ENCODE peak calls at places on chromosomes 3 and 15, in six cellular contexts. O is suprapubic skin, Z is endothelial cell of umbilical vein, F is GM23338, L is sigmoid colon, Q is transverse colon. Y is an unnamed sample. For H3K4me1, the result is how much of the 10 kb centered on the place peaks cover.

GRCh38 chr3:136194409-136195257 is 1.5 kb downstream of the MSL2 start:
- DNase-seq in O (no peak), Z (peak), F (peak), L (no peak), Q (peak), Y (no peak)

GRCh38 chr15:57675481-57676181 is 30.9 kb upstream of the POLR2M start:
- DNase-seq in O (no peak), Z (no peak), F (no peak), L (no peak), Q (no peak), Y (no peak)

GRCh38 chr15:40032125-40032839 is 6.7 kb downstream of the SRP14 start:
- DNase-seq in O (no peak), Z (no peak), F (no peak), L (no peak), Q (no peak), Y (no peak)

GRCh38 chr3:125067225-125067624 is 11.4 kb upstream of the HEG1 start:
- DNase-seq in O (no peak), Z (no peak), F (peak), L (no peak), Q (no peak), Y (no peak)

GRCh38 chr3:152076148-152076547 is 192.6 kb upstream of the MBNL1 start:
- DNase-seq in O (no peak), Z (peak), F (no peak), L (no peak), Q (no peak), Y (no peak)

GRCh38 chr3:171480526-171480925 is 20.3 kb upstream of the TNIK start:
- DNase-seq in O (no peak), Z (peak), F (no peak), L (no peak), Q (no peak), Y (no peak)

GRCh38 chr3:190288836-190289235 is 33.4 kb downstream of the CLDN1 start:
- DNase-seq in O (no peak), Z (no peak), F (no peak), L (no peak), Q (no peak), Y (no peak)

GRCh38 chr15:69194854-69195253 is 34.4 kb downstream of the GLCE start:
- DNase-seq in O (no peak), Z (peak), F (no peak), L (no peak), Q (no peak), Y (no peak)

GRCh38 chr3:100463002-100463401 is 29.4 kb upstream of the TMEM45A start:
- DNase-seq in O (no peak), Z (peak), F (peak), L (no peak), Q (no peak), Y (no peak)

GRCh38 chr15:72220678-72221077 is 10.3 kb downstream of the PKM start:
- DNase-seq in O (no peak), Z (no peak), F (peak), L (no peak), Q (no peak), Y (no peak)

GRCh38 chr3:124381565-124382333 is 348.5 kb upstream of the UMPS start:
- DNase-seq in O (no peak), Z (no peak), F (no peak), L (no peak), Q (no peak), Y (no peak)

GRCh38 chr15:77312523-77312922 is 107.4 kb downstream of the PEAK1 start:
- DNase-seq in O (no peak), Z (no peak), F (no peak), L (no peak), Q (no peak), Y (no peak)

GRCh38 chr3:113211370-113212154 is at the start of gene BOC:
- DNase-seq in O (no peak), Z (peak), F (peak), L (peak), Q (no peak), Y (no peak)

GRCh38 chr3:27483117-27484001 is 825 bp downstream of the SLC4A7 start:
- DNase-seq in O (peak), Z (peak), F (peak), L (peak), Q (peak), Y (no peak)

GRCh38 chr3:177468331-177468730 is 271.0 kb upstream of the TBL1XR1 start:
- DNase-seq in O (peak), Z (no peak), F (no peak), L (no peak), Q (no peak), Y (no peak)

GRCh38 chr15:88918738-88919137 is 5.6 kb upstream of the MFGE8 start:
- DNase-seq in O (peak), Z (peak), F (no peak), L (no peak), Q (peak), Y (no peak)

GRCh38 chr3:20064796-20065564 is 24.7 kb downstream of the KAT2B start:
- DNase-seq in O (no peak), Z (no peak), F (no peak), L (no peak), Q (no peak), Y (no peak)

GRCh38 chr15:41561777-41562145 is 2.7 kb downstream of the TYRO3 start:
- DNase-seq in O (no peak), Z (peak), F (peak), L (peak), Q (peak), Y (no peak)

GRCh38 chr15:53414167-53414566 is 345.3 kb downstream of the WDR72 start:
- DNase-seq in O (no peak), Z (no peak), F (no peak), L (no peak), Q (no peak), Y (no peak)

GRCh38 chr15:70933411-70933810 is 40.8 kb downstream of the LRRC49 start:
- DNase-seq in O (no peak), Z (no peak), F (no peak), L (no peak), Q (no peak), Y (no peak)

GRCh38 chr3:50573566-50574279 is 4.4 kb downstream of the HEMK1 start:
- DNase-seq in O (no peak), Z (no peak), F (no peak), L (no peak), Q (peak), Y (no peak)

GRCh38 chr15:48579945-48580671 is 65.4 kb downstream of the FBN1 start:
- DNase-seq in O (no peak), Z (peak), F (no peak), L (no peak), Q (no peak), Y (no peak)

GRCh38 chr3:129475863-129476262 is 35.8 kb downstream of the IFT122 start:
- DNase-seq in O (no peak), Z (no peak), F (no peak), L (no peak), Q (no peak), Y (no peak)

GRCh38 chr3:114624676-114625181 is 330.9 kb downstream of the TIGIT start:
- DNase-seq in O (peak), Z (peak), F (no peak), L (peak), Q (peak), Y (peak)

GRCh38 chr3:132285620-132285945 is 31.6 kb upstream of the ACP3 start:
- DNase-seq in O (no peak), Z (no peak), F (peak), L (no peak), Q (no peak), Y (no peak)

GRCh38 chr3:196120291-196120951 is 38.5 kb upstream of the TFRC start:
- DNase-seq in O (no peak), Z (no peak), F (no peak), L (no peak), Q (no peak), Y (no peak)

GRCh38 chr3:197327701-197328100 is 29.3 kb upstream of the DLG1 start:
- DNase-seq in O (no peak), Z (no peak), F (no peak), L (no peak), Q (no peak), Y (no peak)

GRCh38 chr15:69074011-69074842 is 59.7 kb downstream of the NOX5 start:
- DNase-seq in O (peak), Z (peak), F (peak), L (peak), Q (peak), Y (no peak)

GRCh38 chr3:99384596-99384995 is 253.8 kb upstream of the COL8A1 start:
- DNase-seq in O (no peak), Z (peak), F (no peak), L (no peak), Q (no peak), Y (no peak)

GRCh38 chr3:49845694-49846093 is 10.7 kb downstream of the TRAIP start:
- DNase-seq in O (no peak), Z (no peak), F (no peak), L (no peak), Q (no peak), Y (no peak)

GRCh38 chr3:45035441-45036301 is 9.6 kb downstream of the CLEC3B start:
- DNase-seq in O (peak), Z (no peak), F (peak), L (peak), Q (no peak), Y (no peak)

GRCh38 chr3:28906561-28907310 is 374.1 kb upstream of the RBMS3 start:
- DNase-seq in O (no peak), Z (no peak), F (no peak), L (no peak), Q (no peak), Y (no peak)

GRCh38 chr15:37261685-37262084 is 161.3 kb upstream of the MEIS2 start:
- DNase-seq in O (no peak), Z (no peak), F (no peak), L (no peak), Q (no peak), Y (no peak)

GRCh38 chr15:70111203-70112017 is 13.7 kb upstream of the TLE3 start:
- DNase-seq in O (no peak), Z (peak), F (peak), L (peak), Q (peak), Y (no peak)

GRCh38 chr15:62337934-62338333 is 172.8 kb upstream of the C2CD4B start:
- DNase-seq in O (no peak), Z (no peak), F (no peak), L (no peak), Q (no peak), Y (no peak)

GRCh38 chr3:38646630-38647029 is 2.9 kb downstream of the SCN5A start:
- DNase-seq in O (no peak), Z (peak), F (peak), L (peak), Q (no peak), Y (no peak)

GRCh38 chr3:14142567-14143270 is 17.9 kb downstream of the TMEM43 start:
- DNase-seq in O (no peak), Z (no peak), F (no peak), L (no peak), Q (no peak), Y (no peak)

GRCh38 chr15:92661961-92662360 is 6.4 kb upstream of the FAM174B start:
- DNase-seq in O (no peak), Z (no peak), F (no peak), L (no peak), Q (no peak), Y (no peak)

DNA sequence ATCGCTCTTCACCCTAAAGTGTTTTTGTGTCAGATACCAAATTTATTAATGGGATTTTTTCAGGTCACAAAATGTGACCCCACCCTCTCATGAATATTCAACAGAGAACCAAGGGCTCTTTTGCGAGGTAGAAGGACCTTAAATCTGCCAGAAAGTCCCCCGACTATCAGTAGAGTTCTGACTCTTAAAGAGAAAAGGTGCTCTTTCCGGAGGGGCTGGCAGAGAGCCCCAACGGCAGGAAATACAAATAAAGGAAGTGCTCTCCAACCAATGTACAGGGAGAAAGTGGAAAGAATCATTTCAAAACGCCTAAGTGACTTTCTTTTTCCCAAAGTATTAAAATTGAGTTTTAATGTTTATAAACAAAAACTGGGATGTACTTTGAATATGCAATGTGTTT is 517.2 kb downstream of the FOXP1 start:
- DNase-seq in O (no peak), Z (peak), F (peak), L (no peak), Q (peak), Y (no peak)
- H3K4me1 ChIP-seq in O (half or more), Z (under half), F (half or more), L (half or more), Q (under half), Y (half or more)

GRCh38 chr3:81716870-81717509 is 44.5 kb downstream of the GBE1 start:
- DNase-seq in O (no peak), Z (no peak), F (peak), L (no peak), Q (no peak), Y (no peak)
- H3K4me3 ChIP-seq in O (no peak), Z (no peak), F (no peak), L (no peak), Q (no peak), Y (no peak)

GRCh38 chr3:108183971-108184370 is 38.3 kb downstream of the IFT57 start:
- DNase-seq in O (no peak), Z (no peak), F (no peak), L (no peak), Q (no peak), Y (no peak)
- TF ChIP-seq POLR2AphosphoS5 in O (no peak), Z (no peak), F (no peak), L (no peak), Q (no peak), Y (no peak)

GRCh38 chr3:48597408-48597800 is 2.3 kb upstream of the COL7A1 start:
- DNase-seq in O (no peak), Z (no peak), F (no peak), L (no peak), Q (no peak), Y (no peak)
- H3K4me1 ChIP-seq in O (half or more), Z (under half), F (under half), L (under half), Q (under half), Y (half or more)

DNA sequence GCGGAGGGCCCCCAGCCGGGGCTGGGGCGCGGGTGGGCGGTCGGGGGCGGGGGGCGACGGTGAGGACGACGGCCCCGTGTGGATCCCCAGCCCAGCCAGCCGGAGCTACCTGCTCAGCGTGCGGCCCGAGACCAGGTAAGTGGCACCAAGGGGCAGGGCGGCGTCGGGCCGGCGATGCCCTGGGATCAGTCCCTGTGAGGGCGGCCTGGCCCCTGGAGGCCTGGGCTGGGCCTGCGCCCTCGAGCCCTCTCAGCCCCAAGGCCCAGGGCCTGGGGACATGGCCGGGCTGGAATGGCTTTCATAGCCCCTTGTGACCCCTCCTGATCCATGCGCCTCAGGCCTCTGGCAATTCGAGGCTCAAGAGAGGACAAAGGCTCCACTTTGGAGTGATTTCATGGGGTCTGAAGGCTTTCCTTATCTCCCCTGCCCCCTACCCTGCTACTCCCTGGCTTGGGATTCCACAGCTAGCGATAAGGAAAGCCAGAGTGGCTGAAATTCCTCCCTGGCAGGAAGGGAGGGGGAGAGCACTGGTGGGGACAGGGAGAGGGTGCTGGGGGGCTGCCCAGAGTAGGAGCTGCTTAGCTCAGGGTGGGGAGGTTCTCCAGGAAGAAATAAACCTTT is 415 bp downstream of the ALPK3 start:
- DNase-seq in O (no peak), Z (peak), F (peak), L (no peak), Q (no peak), Y (no peak)
- H3K4me3 ChIP-seq in O (peak), Z (peak), F (peak), L (peak), Q (peak), Y (peak)

DNA sequence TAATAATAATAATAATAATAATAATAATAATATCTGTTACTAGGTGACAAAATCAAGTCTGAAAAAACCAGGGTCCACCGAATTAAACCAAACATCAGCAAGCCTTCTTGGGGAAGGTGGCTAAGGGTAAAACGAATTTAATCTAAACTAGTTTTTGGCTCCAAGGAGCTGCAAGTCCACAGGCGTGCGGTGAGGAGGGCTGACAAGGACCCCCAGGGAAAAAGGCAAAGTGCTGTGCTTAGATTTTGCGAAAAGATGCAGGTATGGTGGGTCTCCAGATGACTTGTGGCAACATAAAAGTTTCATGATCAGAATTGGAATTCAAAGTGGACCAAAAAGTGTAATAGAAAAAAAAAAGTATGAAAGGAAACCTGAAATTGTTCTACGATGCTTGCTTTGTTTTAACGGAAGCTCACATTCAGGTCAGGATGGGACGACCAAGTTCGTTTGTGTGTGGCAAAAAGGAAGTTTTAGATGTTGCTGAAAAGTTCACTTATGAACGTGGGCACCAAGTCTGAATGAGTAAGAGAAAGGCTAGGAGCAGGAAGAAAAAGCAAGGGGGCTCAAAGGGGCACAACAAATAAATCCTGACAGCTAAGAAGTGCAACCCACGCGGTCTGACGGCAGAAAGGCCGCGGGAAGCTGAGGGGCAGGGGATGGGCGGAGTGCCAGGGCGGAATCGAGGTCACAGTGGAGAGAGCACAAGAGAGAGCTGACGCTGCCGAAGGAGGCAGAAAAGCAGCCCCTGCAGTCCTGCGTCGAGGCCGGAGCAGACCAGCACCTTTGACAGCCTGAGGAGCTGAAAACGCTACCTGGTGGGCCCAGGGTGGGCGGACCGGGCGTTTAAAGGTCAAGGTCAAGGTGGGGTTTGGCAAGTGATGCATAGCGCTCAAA is 1.1 kb downstream of the WDR82 start:
- DNase-seq in O (no peak), Z (peak), F (peak), L (peak), Q (peak), Y (no peak)
- TF ChIP-seq POLR2AphosphoS5 in O (no peak), Z (peak), F (peak), L (peak), Q (peak), Y (peak)

GRCh38 chr3:127684871-127685707 is 12.3 kb downstream of the ABTB1 start:
- DNase-seq in O (peak), Z (no peak), F (no peak), L (peak), Q (no peak), Y (no peak)
- H3K4me1 ChIP-seq in O (under half), Z (under half), F (under half), L (under half), Q (under half), Y (under half)

GRCh38 chr3:192481638-192482037 is 245.7 kb downstream of the FGF12 start:
- DNase-seq in O (no peak), Z (peak), F (no peak), L (no peak), Q (no peak), Y (no peak)

GRCh38 chr3:192482391-192482790 is 244.9 kb downstream of the FGF12 start:
- DNase-seq in O (no peak), Z (no peak), F (no peak), L (no peak), Q (no peak), Y (no peak)

GRCh38 chr3:192487032-192487431 is 240.3 kb downstream of the FGF12 start:
- DNase-seq in O (no peak), Z (no peak), F (no peak), L (no peak), Q (no peak), Y (no peak)

DNA sequence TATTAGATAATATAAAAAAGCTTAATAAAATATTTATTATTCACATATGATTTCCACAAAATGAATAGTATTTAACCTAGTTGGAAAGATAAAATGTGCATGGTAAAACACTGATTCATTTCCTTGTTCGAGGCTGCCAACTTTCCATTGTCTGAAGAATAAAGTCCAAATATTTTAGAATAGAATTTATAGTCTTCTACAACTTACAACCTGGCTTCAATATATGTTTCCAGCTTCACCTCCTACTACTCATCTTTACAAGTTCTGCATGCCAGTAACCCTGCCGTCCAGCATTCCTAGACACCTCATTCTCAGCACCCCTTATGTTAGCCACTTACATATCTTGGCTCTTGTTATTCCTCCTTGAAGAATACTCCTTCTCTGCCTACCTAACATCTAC is 244.5 kb downstream of the FGF12 start:
- DNase-seq in O (no peak), Z (peak), F (no peak), L (no peak), Q (no peak), Y (no peak)
- H3K4me3 ChIP-seq in O (no peak), Z (no peak), F (no peak), L (no peak), Q (no peak), Y (no peak)

DNA sequence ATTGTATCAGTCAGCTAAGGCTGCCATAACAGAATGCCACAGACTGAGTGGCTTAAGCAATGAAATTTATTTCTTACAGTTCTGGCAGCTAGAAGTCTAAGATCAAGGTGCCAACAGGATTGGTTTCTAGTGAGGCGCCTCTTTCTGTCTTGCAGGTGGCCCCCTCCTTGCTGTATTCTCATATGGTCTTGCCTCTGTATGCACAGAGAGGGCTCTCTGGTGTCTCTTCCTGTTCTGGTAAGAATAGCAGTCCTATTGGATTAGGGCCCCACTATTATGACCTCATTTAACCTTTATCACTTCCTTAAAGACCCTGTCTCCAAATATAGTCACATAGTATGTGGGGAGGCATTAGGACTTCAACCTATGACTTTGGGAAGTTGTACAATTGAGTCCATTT is 253.9 kb downstream of the EDEM1 start:
- DNase-seq in O (no peak), Z (no peak), F (no peak), L (no peak), Q (no peak), Y (no peak)
- TF ChIP-seq POLR2AphosphoS5 in O (no peak), Z (no peak), F (no peak), L (no peak), Q (no peak), Y (no peak)